ENCODE peak calls at places on chromosome 19, in eight cellular contexts. H is esophagus mucosa; G is pancreas; C is right cardiac atrium; L is activated CD8-positive, alpha-beta memory T cell treated with anti-CD3 and anti-CD28 coated beads, Interleukin-2, amount 10 ng/mL, durations not matched to agents 7 days and 5 days; Y is stimulated activated memory B cell treated with anti-CD40 and anti-IgM and Interleukin-4, amounts not matched to agents 10 μg/mL and 1 μg/mL and 100 μg/mL, for 72 hours; F is CD8-positive, alpha-beta T cell; X is mucosa of descending colon. D is an unnamed sample.

GRCh38 chr19:33953592-33953991 is 156.9 kb downstream of the KCTD15 start:
- ATAC-seq in G (peak), L (no peak), Y (no peak), H (no peak), F (no peak), C (no peak), X (no peak), D (no peak)

GRCh38 chr19:15479391-15480345 is at the start of gene PGLYRP2:
- ATAC-seq in X (no peak), L (no peak), H (peak), G (peak), F (peak), Y (peak), C (peak), D (no peak)

GRCh38 chr19:21603431-21604153 is 98.2 kb downstream of the ZNF429 start:
- ATAC-seq in C (peak), H (no peak), G (peak), F (no peak), L (no peak), X (no peak), Y (no peak), D (no peak)

GRCh38 chr19:39533003-39533512 is 406 bp upstream of the EID2B start:
- ATAC-seq in X (peak), H (no peak), F (peak), C (no peak), L (peak), Y (peak), G (no peak), D (no peak)

GRCh38 chr19:17324357-17325114 is 10.1 kb downstream of the ANO8 start:
- ATAC-seq in X (no peak), C (no peak), Y (no peak), F (no peak), H (no peak), G (no peak), L (no peak), D (no peak)

GRCh38 chr19:10648360-10648759 is 5.8 kb upstream of the ILF3 start:
- ATAC-seq in H (no peak), G (no peak), L (no peak), C (no peak), Y (no peak), F (no peak), X (no peak), D (no peak)

GRCh38 chr19:39335168-39335567 is 675 bp downstream of the GMFG start:
- ATAC-seq in C (no peak), H (peak), X (peak), G (peak), F (peak), Y (peak), L (peak), D (no peak)

GRCh38 chr19:23241433-23241832 is 8.8 kb downstream of the ZNF724 start:
- ATAC-seq in X (no peak), F (no peak), G (no peak), Y (no peak), C (no peak), L (no peak), H (no peak), D (no peak)

GRCh38 chr19:1155352-1156304 is 18.4 kb downstream of the SBNO2 start:
- ATAC-seq in G (peak), X (peak), F (no peak), Y (no peak), L (no peak), C (peak), H (peak), D (peak)

D was measured in gastroesophageal sphincter.